ENCODE peak calls at places on chromosomes 12 and 14, in six cellular contexts. O, F, W, G, L and A are unnamed samples.

GRCh38 chr12:12723681-12724420 is 6.7 kb downstream of the CDKN1B start:
- DNase-seq in F (peak; percentile 44), G (peak; percentile 92), W (peak; percentile 54), L (no peak), O (peak; percentile 57), A (peak; percentile 25)

GRCh38 chr14:40784860-40785259 is 821.8 kb upstream of the LRFN5 start:
- DNase-seq in F (no peak), G (no peak), L (no peak), O (no peak), W (no peak), A (no peak)

GRCh38 chr12:212799-213526 is 994 bp downstream of the SLC6A12 start:
- DNase-seq in L (no peak), F (peak; percentile 46), W (peak; percentile 39), G (no peak), O (no peak), A (no peak)

GRCh38 chr12:68477256-68477655 is 133.4 kb upstream of the RAP1B start:
- DNase-seq in G (no peak), W (no peak), F (no peak), O (no peak), L (no peak), A (no peak)

GRCh38 chr14:25049127-25049558 is 804 bp downstream of the STXBP6 start:
- DNase-seq in G (peak; percentile 67), O (no peak), W (no peak), L (no peak), F (no peak), A (no peak)

GRCh38 chr14:61466249-61466904 is 145.0 kb downstream of the PRKCH start:
- DNase-seq in F (no peak), L (no peak), O (peak; percentile 42), G (peak; percentile 55), W (peak; percentile 89), A (peak; percentile 36)

GRCh38 chr12:132063491-132063890 is 80.6 kb downstream of the DDX51 start:
- DNase-seq in O (no peak), G (no peak), F (no peak), L (no peak), W (no peak), A (no peak)

GRCh38 chr14:53218161-53218560 is 65.0 kb upstream of the DDHD1 start:
- DNase-seq in O (no peak), F (no peak), L (no peak), G (no peak), W (no peak), A (no peak)

GRCh38 chr14:81625343-81625742 is 91.7 kb upstream of the SEL1L start:
- DNase-seq in O (no peak), G (no peak), F (no peak), L (no peak), W (no peak), A (no peak)

GRCh38 chr12:109744026-109744425 is 30.4 kb downstream of the FAM222A start:
- DNase-seq in L (no peak), W (peak; percentile 16), O (no peak), G (peak; percentile 53), F (peak; percentile 17), A (no peak)

GRCh38 chr14:22646570-22647254 is 2.6 kb upstream of the OR6J1 start:
- DNase-seq in L (no peak), W (no peak), F (no peak), O (no peak), G (no peak), A (no peak)

GRCh38 chr12:109678732-109679131 is 34.9 kb upstream of the FAM222A start:
- DNase-seq in O (no peak), W (no peak), G (no peak), F (no peak), L (no peak), A (no peak)

GRCh38 chr12:54232790-54233189 is 44.0 kb upstream of the SMUG1 start:
- DNase-seq in G (no peak), O (no peak), W (no peak), L (no peak), F (no peak), A (no peak)

GRCh38 chr14:103894723-103895059 is 33.6 kb upstream of the TDRD9 start:
- DNase-seq in F (no peak), O (no peak), G (no peak), L (no peak), W (no peak), A (no peak)

GRCh38 chr12:102526701-102527100 is 46.3 kb upstream of the IGF1 start:
- DNase-seq in W (no peak), G (no peak), L (no peak), F (no peak), O (no peak), A (no peak)

GRCh38 chr14:78162202-78162601 is 8.0 kb upstream of the NRXN3 start:
- DNase-seq in W (no peak), F (no peak), L (no peak), O (no peak), G (no peak), A (no peak)

GRCh38 chr14:68797180-68797670 is 4.4 kb upstream of the ZFP36L1 start:
- DNase-seq in G (no peak), F (peak; percentile 24), W (no peak), L (no peak), O (no peak), A (no peak)

GRCh38 chr14:70857499-70857895 is 48.2 kb upstream of the MAP3K9 start:
- DNase-seq in G (no peak), W (no peak), L (no peak), O (no peak), F (no peak), A (no peak)

GRCh38 chr12:12807970-12808702 is 5.0 kb upstream of the DDX47 start:
- DNase-seq in L (peak; percentile 8), F (peak; percentile 43), G (no peak), O (peak; percentile 95), W (no peak), A (peak; percentile 43)

GRCh38 chr14:75522224-75522764 is at the start of gene BATF:
- DNase-seq in O (no peak), W (no peak), G (peak; percentile 44), F (peak; percentile 58), L (no peak), A (no peak)

GRCh38 chr12:118010903-118011302 is 5.6 kb upstream of the RFC5 start:
- DNase-seq in O (no peak), G (no peak), L (no peak), F (no peak), W (no peak), A (no peak)

GRCh38 chr14:34398024-34398423 is 64.0 kb downstream of the SPTSSA start:
- DNase-seq in G (no peak), O (no peak), F (no peak), L (no peak), W (no peak), A (no peak)

GRCh38 chr12:92363295-92364146 is 217.9 kb upstream of the BTG1 start:
- DNase-seq in L (no peak), W (peak; percentile 30), O (peak; percentile 31), F (no peak), G (peak; percentile 14), A (peak; percentile 6)

GRCh38 chr14:75375983-75376382 is 51.8 kb upstream of the JDP2 start:
- DNase-seq in L (no peak), O (no peak), F (no peak), G (no peak), W (no peak), A (no peak)

GRCh38 chr12:109289004-109289403 is 20.1 kb downstream of the FOXN4 start:
- DNase-seq in G (no peak), L (no peak), F (no peak), O (no peak), W (no peak), A (no peak)

GRCh38 chr14:36690301-36691020 is 28.8 kb downstream of the PAX9 start:
- DNase-seq in W (no peak), O (no peak), L (no peak), F (no peak), G (no peak), A (no peak)

DNA sequence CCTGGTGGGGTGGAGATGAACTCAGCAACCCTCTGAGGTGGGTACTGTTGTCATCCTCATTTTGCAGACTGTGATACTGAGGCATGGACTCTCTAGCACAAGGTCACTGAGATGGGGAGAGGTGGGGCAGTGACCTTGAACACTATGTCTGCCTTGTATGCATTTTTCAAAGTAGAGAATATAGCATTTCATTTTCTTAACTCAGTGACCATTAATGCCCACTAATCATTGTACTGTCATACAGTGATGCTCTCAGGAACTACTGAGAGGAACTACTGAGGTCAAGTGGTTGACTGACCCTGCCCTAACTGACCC is 2.1 kb downstream of the L3HYPDH start:
- DNase-seq in L (no peak), G (no peak), O (no peak), F (no peak), W (no peak), A (no peak)
- H3K4me3 ChIP-seq in L (peak overlapping the region; percentile 92), G (no peak overlapping the region), O (peak overlapping the region; percentile 98), F (peak overlapping the region; percentile 86), W (no peak overlapping the region), A (no peak overlapping the region)

GRCh38 chr12:6829532-6830220 is 1.5 kb downstream of the P3H3 start:
- DNase-seq in L (no peak), O (peak; percentile 72), W (no peak), G (no peak), F (no peak), A (no peak)
- TF ChIP-seq POLR2A in L (no peak), O (peak; percentile 1), W (no peak), G (no peak), F (no peak), A (no peak)

DNA sequence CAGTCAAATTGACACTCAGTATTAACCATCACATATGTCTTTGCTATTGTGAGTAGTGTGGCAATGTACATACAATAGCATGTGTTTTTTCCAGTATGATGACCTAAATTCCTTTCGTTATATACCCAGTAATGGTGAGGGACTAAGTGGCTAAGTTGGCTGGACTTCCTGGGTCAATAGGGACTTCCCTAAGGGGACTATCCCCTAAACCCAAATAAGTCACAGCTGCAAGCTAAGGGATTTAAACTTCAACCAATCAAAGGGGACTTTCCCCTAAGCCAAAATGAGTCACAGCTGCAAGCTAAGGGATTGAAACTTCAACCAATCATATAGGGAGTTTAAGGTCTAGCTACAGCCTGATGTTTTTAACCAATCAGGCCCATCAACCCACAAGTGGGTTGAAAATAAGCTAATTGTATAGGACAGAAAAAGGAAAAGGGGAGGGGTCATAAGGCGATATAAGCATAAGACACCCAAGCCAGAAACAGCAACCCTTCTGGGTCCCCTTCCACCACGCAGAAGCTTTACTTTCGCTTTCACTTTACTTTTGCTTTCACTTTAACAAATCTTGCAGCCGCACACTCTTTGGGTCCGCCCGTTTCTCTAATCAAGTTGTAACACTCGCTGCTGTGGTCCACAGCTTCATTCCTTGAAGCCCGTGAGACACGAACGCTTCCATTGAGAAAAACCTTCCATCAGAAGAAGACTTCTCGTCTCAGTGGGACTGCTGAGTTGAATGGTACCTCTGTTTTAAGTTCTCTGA is 404.4 kb downstream of the FLRT2 start:
- DNase-seq in W (peak; percentile 17), G (no peak), F (peak; percentile 38), O (peak; percentile 29), L (no peak), A (no peak)
- H3K4me3 ChIP-seq in W (peak overlapping the region; percentile 2), G (peak overlapping the region; percentile 32), F (peak overlapping the region; percentile 46), O (peak overlapping the region; percentile 55), L (peak overlapping the region; percentile 67), A (peak overlapping the region; percentile 46)

GRCh38 chr12:93569656-93570551 is 2.6 kb upstream of the SOCS2 start:
- DNase-seq in L (peak; percentile 16), W (peak; percentile 91), G (peak; percentile 92), O (peak; percentile 74), F (peak; percentile 85), A (peak; percentile 71)
- TF ChIP-seq POLR2A in L (no peak), W (no peak), G (no peak), O (no peak), F (no peak), A (no peak)

DNA sequence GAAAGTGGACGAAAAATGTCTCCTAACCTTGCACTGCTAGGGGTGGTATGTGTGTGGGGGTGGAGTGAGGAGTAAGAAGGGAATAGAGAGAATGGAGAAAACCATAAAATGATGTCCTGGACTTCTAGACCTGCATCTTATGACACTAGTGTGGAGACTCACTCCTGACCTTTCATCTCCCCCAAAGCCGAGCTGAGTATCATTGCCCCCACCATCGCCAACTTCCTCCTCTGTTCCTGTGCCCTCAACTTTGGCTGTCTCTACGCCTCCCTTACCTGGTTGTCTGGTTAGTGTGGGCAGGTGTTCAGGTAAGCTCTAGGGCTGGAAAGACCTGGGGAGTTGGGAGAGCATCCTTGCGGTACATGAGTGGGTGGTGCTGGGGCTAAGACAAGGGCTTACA is 4.5 kb upstream of the KLHL33 start:
- DNase-seq in G (no peak), O (no peak), F (no peak), L (no peak), W (no peak), A (no peak)
- H3K4me3 ChIP-seq in G (no peak overlapping the region), O (no peak overlapping the region), F (no peak overlapping the region), L (no peak overlapping the region), W (no peak overlapping the region), A (no peak overlapping the region)